ENCODE peak calls at places on chromosome 19, in seven cellular contexts. Q is thoracic aorta; J is psoas muscle; Z is uterus; M is CD8-positive, alpha-beta memory T cell; C is Caco-2; D is GM23248. O is an unnamed sample.

GRCh38 chr19:19399733-19400438 is 5.6 kb upstream of the GATAD2A start:
- DNase-seq in Q (no peak), J (no peak), Z (no peak), M (no peak), C (no peak), D (peak; percentile 75), O (no peak)

GRCh38 chr19:9362905-9363304 is at the start of gene ZNF177:
- DNase-seq in Q (no peak), J (no peak), Z (no peak), M (no peak), C (no peak), D (peak; percentile 19), O (no peak)

GRCh38 chr19:2811735-2812413 is 7.8 kb upstream of the ZNF554 start:
- DNase-seq in Q (no peak), J (no peak), Z (no peak), M (no peak), C (no peak), D (no peak), O (no peak)

GRCh38 chr19:2858864-2859263 is 8.3 kb upstream of the ZNF556 start:
- DNase-seq in Q (no peak), J (no peak), Z (no peak), M (no peak), C (no peak), D (no peak), O (no peak)

GRCh38 chr19:39599116-39599515 is 3.2 kb upstream of the LGALS13 start:
- DNase-seq in Q (no peak), J (no peak), Z (no peak), M (no peak), C (no peak), D (peak; percentile 51), O (peak; percentile 24)

GRCh38 chr19:47430041-47430802 is 10.9 kb upstream of the MEIS3 start:
- DNase-seq in Q (no peak), J (no peak), Z (no peak), M (no peak), C (no peak), D (peak; percentile 88), O (no peak)

GRCh38 chr19:31543456-31543855 is 194.2 kb upstream of the TSHZ3 start:
- DNase-seq in Q (no peak), J (no peak), Z (no peak), M (no peak), C (no peak), D (no peak), O (no peak)

GRCh38 chr19:53045536-53045935 is 996 bp downstream of the ERVV-2 start:
- DNase-seq in Q (no peak), J (no peak), Z (no peak), M (no peak), C (no peak), D (no peak), O (no peak)

GRCh38 chr19:58181902-58182576 is 822 bp upstream of the ZNF274 start:
- DNase-seq in Q (no peak), J (peak; percentile 19), Z (no peak), M (peak; percentile 52), C (peak; percentile 69), D (peak; percentile 34), O (peak; percentile 60)

GRCh38 chr19:45061965-45062364 is 14.3 kb downstream of the ZNF296 start:
- DNase-seq in Q (no peak), J (no peak), Z (no peak), M (no peak), C (no peak), D (no peak), O (no peak)

GRCh38 chr19:8233370-8233769 is 24.2 kb downstream of the CERS4 start:
- DNase-seq in Q (no peak), J (no peak), Z (no peak), M (no peak), C (no peak), D (no peak), O (no peak)

GRCh38 chr19:4713384-4713951 is 10.2 kb downstream of the DPP9 start:
- DNase-seq in Q (no peak), J (peak; percentile 95), Z (peak; percentile 87), M (no peak), C (no peak), D (peak; percentile 99), O (peak; percentile 100)

GRCh38 chr19:10238172-10238783 is 7.1 kb upstream of the S1PR2 start:
- DNase-seq in Q (no peak), J (peak; percentile 71), Z (peak; percentile 58), M (no peak), C (peak; percentile 56), D (peak; percentile 83), O (peak; percentile 77)

GRCh38 chr19:7829162-7829520 is 877 bp upstream of the EVI5L start:
- DNase-seq in Q (no peak), J (no peak), Z (no peak), M (no peak), C (no peak), D (no peak), O (no peak)

GRCh38 chr19:44824758-44825157 is 15.9 kb downstream of the BCAM start:
- DNase-seq in Q (no peak), J (no peak), Z (no peak), M (no peak), C (no peak), D (no peak), O (peak; percentile 35)

GRCh38 chr19:44540736-44541135 is 11.3 kb upstream of the CEACAM20 start:
- DNase-seq in Q (no peak), J (no peak), Z (no peak), M (no peak), C (no peak), D (no peak), O (no peak)

GRCh38 chr19:2494447-2495129 is 18.7 kb downstream of the GADD45B start:
- DNase-seq in Q (peak; percentile 68), J (peak; percentile 83), Z (peak; percentile 74), M (peak; percentile 45), C (no peak), D (peak; percentile 97), O (peak; percentile 61)

GRCh38 chr19:876089-876488 is 16.6 kb downstream of the CFD start:
- DNase-seq in Q (no peak), J (no peak), Z (no peak), M (no peak), C (no peak), D (no peak), O (no peak)

GRCh38 chr19:1663854-1664253 is 11.4 kb upstream of the TCF3 start:
- DNase-seq in Q (no peak), J (no peak), Z (no peak), M (no peak), C (no peak), D (no peak), O (no peak)

GRCh38 chr19:8731428-8732169 is 10.2 kb downstream of the OR2Z1 start:
- DNase-seq in Q (no peak), J (no peak), Z (no peak), M (no peak), C (peak; percentile 34), D (no peak), O (peak; percentile 17)

GRCh38 chr19:10009269-10009665 is 1.0 kb downstream of the COL5A3 start:
- DNase-seq in Q (no peak), J (peak; percentile 82), Z (peak; percentile 79), M (peak; percentile 26), C (no peak), D (peak; percentile 84), O (peak; percentile 27)

DNA sequence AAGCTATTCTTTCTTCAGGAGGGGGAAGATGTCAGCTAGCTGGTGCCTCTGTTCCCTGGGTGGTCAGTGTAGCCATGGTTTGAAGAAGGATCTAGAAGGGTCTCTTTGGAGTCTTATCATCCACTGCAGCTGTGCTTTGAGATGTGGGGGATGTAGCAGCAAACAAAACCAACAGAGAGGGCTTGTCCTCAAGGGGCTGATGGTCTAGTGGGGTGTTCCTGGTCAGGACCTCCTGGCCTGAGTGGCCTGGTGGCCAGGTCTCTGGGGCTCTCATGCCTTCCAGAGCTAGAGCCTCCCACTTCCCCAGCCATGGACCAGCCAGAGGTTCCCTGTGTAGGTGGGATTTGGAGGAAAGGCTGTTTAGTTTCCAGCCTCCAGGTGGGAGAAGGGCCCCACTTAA is 40.3 kb downstream of the LYL1 start:
- DNase-seq in Q (no peak), J (no peak), Z (no peak), M (no peak), C (no peak), D (no peak), O (no peak)
- H3K4me1 ChIP-seq in Q (peaks cover 89% of the 10 kb centered on the region), J (peaks cover 97% of the 10 kb centered on the region), Z (peaks cover 27% of the 10 kb centered on the region), M (peaks cover 16% of the 10 kb centered on the region), C (peaks cover 4% of the 10 kb centered on the region), D (peaks cover 31% of the 10 kb centered on the region), O (peaks cover 20% of the 10 kb centered on the region)

GRCh38 chr19:13363954-13364353 is 142.3 kb downstream of the CACNA1A start:
- DNase-seq in Q (no peak), J (no peak), Z (no peak), M (no peak), C (no peak), D (no peak), O (no peak)

GRCh38 chr19:13366529-13367143 is 139.6 kb downstream of the CACNA1A start:
- DNase-seq in Q (no peak), J (no peak), Z (no peak), M (no peak), C (no peak), D (peak; percentile 48), O (peak; percentile 81)

DNA sequence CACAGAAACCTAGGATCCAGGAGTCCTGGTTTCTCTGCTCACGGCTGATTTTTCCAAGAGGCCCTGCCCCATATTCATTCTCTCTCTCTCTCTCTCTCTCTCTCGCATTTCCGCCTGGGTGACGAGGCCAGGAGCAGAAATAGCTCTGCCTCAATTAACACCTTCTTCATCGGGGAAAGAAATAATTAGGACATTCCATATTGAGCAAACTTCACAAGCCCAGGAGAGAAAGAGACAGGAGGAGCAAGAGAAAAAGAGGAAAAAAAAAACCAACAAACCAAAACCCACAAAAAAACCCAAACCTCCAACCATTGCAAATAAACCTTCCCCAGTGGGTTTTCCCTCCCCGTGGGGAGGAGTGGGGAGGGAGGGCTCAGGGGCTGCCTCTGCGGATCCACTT is 143.0 kb downstream of the CACNA1A start:
- DNase-seq in Q (no peak), J (no peak), Z (no peak), M (no peak), C (no peak), D (no peak), O (no peak)
- H3K4me1 ChIP-seq in Q (no peaks in the 10 kb centered on the region), J (no peaks in the 10 kb centered on the region), Z (no peaks in the 10 kb centered on the region), M (no peaks in the 10 kb centered on the region), C (no peaks in the 10 kb centered on the region), D (no peaks in the 10 kb centered on the region), O (no peaks in the 10 kb centered on the region)

DNA sequence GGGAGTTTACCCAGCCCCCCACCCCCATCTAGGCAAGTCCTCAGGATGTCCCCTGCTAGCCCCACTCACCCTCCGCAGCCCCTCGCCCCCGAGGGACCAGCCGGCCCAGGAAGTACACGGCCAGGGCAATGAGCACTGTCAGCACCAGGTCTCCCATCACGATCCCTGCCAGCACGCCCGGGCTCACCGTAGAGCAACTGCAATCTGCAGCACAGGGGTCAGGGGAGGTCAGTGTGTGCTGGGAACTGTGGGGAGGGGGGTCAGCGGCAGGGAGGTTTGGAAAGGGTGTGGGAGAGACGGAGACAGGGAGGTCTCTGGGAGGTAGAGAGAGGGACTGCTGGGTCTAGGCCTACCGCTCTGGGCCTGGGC is 734 bp downstream of the TYROBP start:
- DNase-seq in Q (no peak), J (no peak), Z (no peak), M (no peak), C (no peak), D (no peak), O (no peak)
- H3K4me1 ChIP-seq in Q (no peaks in the 10 kb centered on the region), J (no peaks in the 10 kb centered on the region), Z (no peaks in the 10 kb centered on the region), M (peaks cover 45% of the 10 kb centered on the region), C (peaks cover 7% of the 10 kb centered on the region), D (peaks cover 19% of the 10 kb centered on the region), O (peaks cover 4% of the 10 kb centered on the region)

DNA sequence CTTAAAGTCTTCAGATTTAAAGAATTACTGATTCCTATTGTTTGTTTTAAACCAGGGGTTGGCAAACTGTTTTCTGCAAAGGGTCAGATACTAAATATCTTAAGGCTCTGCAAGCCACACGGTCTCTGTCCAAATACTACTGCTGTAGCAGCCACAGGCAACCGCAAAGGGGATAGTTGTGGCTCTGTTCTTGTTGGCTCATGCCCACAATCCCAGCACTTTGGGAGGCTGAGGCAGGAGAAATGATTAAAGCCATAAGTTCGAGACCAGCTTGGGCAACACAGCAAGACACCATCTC is 22.4 kb downstream of the RANBP3 start:
- DNase-seq in Q (no peak), J (no peak), Z (no peak), M (no peak), C (no peak), D (peak; percentile 52), O (no peak)
- H3K4me1 ChIP-seq in Q (peaks cover 52% of the 10 kb centered on the region), J (peaks cover 63% of the 10 kb centered on the region), Z (peaks cover 4% of the 10 kb centered on the region), M (peaks cover 79% of the 10 kb centered on the region), C (peaks cover 25% of the 10 kb centered on the region), D (peaks cover 35% of the 10 kb centered on the region), O (no peaks in the 10 kb centered on the region)